ENCODE peak calls at places on chromosomes 2 and 18, in nine cellular contexts. I is fibroblast of pulmonary artery, K is HFFc6, H is choroid plexus epithelial cell, O is psoas muscle, T is hepatocyte, E is RWPE2, M is endothelial cell, P is ovary. A is an unnamed sample.

GRCh38 chr2:111704246-111704645 is 179.7 kb downstream of the ANAPC1 start:
- DNase-seq in K (peak; percentile 69), T (peak; percentile 40), M (no peak), H (peak; percentile 61), O (no peak), I (peak; percentile 36), P (no peak), E (no peak), A (no peak)

GRCh38 chr2:78070693-78071092 is 548.5 kb upstream of the LRRTM4 start:
- DNase-seq in P (no peak), T (no peak), H (no peak), O (no peak), M (no peak), E (no peak), K (no peak), I (no peak), A (no peak)

GRCh38 chr2:102950547-102950946 is 188.7 kb downstream of the TMEM182 start:
- DNase-seq in H (no peak), E (no peak), O (no peak), P (no peak), K (no peak), T (no peak), I (no peak), M (no peak), A (no peak)

GRCh38 chr2:146295080-146295670 is 1549.7 kb upstream of the ACVR2A start:
- DNase-seq in P (no peak), H (peak; percentile 20), K (no peak), E (no peak), M (no peak), O (no peak), T (no peak), I (peak; percentile 17), A (no peak)

GRCh38 chr2:41993086-41993812 is 54.6 kb upstream of the PKDCC start:
- DNase-seq in P (no peak), K (no peak), T (no peak), I (no peak), O (no peak), E (no peak), M (no peak), H (no peak), A (no peak)

GRCh38 chr2:24208490-24208889 is 33.6 kb downstream of the FAM228A start:
- DNase-seq in M (no peak), H (no peak), K (no peak), P (no peak), O (no peak), T (no peak), I (no peak), E (no peak), A (no peak)

GRCh38 chr2:8457092-8457481 is 224.8 kb upstream of the ID2 start:
- DNase-seq in P (no peak), M (no peak), O (no peak), K (no peak), H (no peak), E (no peak), I (no peak), T (peak; percentile 45), A (no peak)

GRCh38 chr2:227889336-227889735 is 17.9 kb downstream of the DAW1 start:
- DNase-seq in P (no peak), T (no peak), O (no peak), K (no peak), H (no peak), M (no peak), E (no peak), I (no peak), A (no peak)

GRCh38 chr2:10501521-10501961 is 53.4 kb upstream of the ODC1 start:
- DNase-seq in I (no peak), O (no peak), M (no peak), K (no peak), T (no peak), P (no peak), H (no peak), E (no peak), A (no peak)

GRCh38 chr2:239445771-239446524 is 45.1 kb upstream of the HDAC4 start:
- DNase-seq in P (peak; percentile 54), I (peak; percentile 23), E (no peak), M (no peak), K (no peak), T (peak; percentile 41), O (no peak), H (peak; percentile 25), A (no peak)

GRCh38 chr2:190626656-190627055 is 22.2 kb upstream of the NAB1 start:
- DNase-seq in P (no peak), O (no peak), M (no peak), T (no peak), H (no peak), I (peak; percentile 26), E (no peak), K (no peak), A (no peak)

GRCh38 chr2:69123182-69123581 is 110.2 kb downstream of the ANTXR1 start:
- DNase-seq in I (no peak), H (no peak), K (no peak), O (no peak), P (no peak), E (no peak), T (no peak), M (no peak), A (no peak)

GRCh38 chr2:12210016-12210933 is 463.8 kb downstream of the LPIN1 start:
- DNase-seq in E (no peak), O (no peak), I (no peak), H (no peak), K (no peak), T (no peak), M (no peak), P (peak; percentile 48), A (no peak)

GRCh38 chr2:104447831-104448434 is 406.0 kb upstream of the POU3F3 start:
- DNase-seq in I (no peak), K (no peak), M (no peak), O (no peak), E (no peak), P (no peak), T (no peak), H (no peak), A (no peak)

GRCh38 chr2:155994315-155994714 is 338.2 kb downstream of the NR4A2 start:
- DNase-seq in O (no peak), P (no peak), T (no peak), H (no peak), I (no peak), E (no peak), K (no peak), M (no peak), A (no peak)
- TF ChIP-seq CTCF in O (no peak), P (no peak), T (no peak), H (no peak), I (no peak), E (no peak), K (no peak), M (no peak), A (no peak)

DNA sequence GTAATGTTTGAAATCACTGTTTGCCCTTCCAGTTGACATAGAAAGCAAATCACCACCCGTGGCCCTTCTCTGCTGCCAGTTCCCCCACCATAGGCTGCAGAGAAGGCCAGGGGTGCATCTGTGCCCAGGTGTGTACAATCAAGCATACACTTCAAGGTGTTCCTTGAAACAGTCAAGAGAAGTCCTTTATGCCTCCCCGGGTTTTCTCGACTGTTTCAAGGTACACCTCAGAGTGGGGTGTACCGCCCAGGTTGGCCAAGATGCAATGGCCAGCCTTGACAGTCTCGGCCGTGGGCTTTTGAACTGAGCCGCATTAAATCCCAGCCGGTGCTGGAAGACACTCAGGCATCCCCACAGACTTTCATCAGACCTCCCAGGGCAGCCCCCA is 21.0 kb upstream of the ATP9B start:
- DNase-seq in H (no peak), E (no peak), K (no peak), I (no peak), T (no peak), P (no peak), O (no peak), M (no peak), A (no peak)
- TF ChIP-seq CTCF in H (no peak), E (no peak), K (no peak), I (no peak), T (no peak), P (no peak), O (no peak), M (no peak), A (no peak)

DNA sequence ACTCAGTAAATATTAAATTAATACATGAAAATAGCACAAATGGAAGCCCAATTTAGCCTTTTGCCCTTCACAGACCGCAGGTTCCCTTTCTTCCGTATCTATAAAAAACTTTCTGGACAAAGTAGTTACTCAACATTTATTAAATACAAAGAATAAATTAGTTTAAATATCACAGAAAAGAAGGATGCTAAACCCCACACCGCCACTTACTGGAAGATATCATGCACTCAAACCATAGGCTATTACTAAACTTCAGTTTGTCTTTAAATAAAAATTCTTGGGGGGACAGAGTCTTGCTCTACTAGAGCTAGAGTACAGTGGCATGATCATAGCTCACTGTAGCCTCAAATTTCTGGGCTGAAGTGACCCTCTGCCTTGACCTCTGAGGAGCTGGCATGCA is 120.7 kb upstream of the FHL2 start:
- DNase-seq in E (no peak), H (peak; percentile 54), K (no peak), P (no peak), I (no peak), T (no peak), M (no peak), O (no peak), A (no peak)
- TF ChIP-seq CTCF in E (no peak), H (peak; percentile 37), K (peak; percentile 23), P (no peak), I (no peak), T (no peak), M (no peak), O (no peak), A (peak; percentile 41)

GRCh38 chr2:28662044-28662443 is 89.6 kb upstream of the PPP1CB start:
- DNase-seq in M (no peak), E (no peak), I (no peak), T (peak; percentile 61), H (no peak), O (no peak), K (no peak), P (no peak), A (no peak)

GRCh38 chr2:28664120-28664842 is 87.3 kb upstream of the PPP1CB start:
- DNase-seq in P (peak; percentile 71), M (no peak), T (peak; percentile 78), I (peak; percentile 73), E (no peak), K (no peak), O (no peak), H (peak; percentile 77), A (no peak)

GRCh38 chr2:28661589-28662001 is 90.0 kb upstream of the PPP1CB start:
- DNase-seq in T (peak; percentile 76), O (peak; percentile 73), H (peak; percentile 99), I (peak; percentile 98), K (peak; percentile 70), M (no peak), P (peak; percentile 68), E (no peak), A (no peak)

GRCh38 chr2:28662468-28663095 is 89.0 kb upstream of the PPP1CB start:
- DNase-seq in P (no peak), H (peak; percentile 78), T (peak; percentile 71), K (peak; percentile 71), O (no peak), M (no peak), I (peak; percentile 63), E (no peak), A (no peak)

GRCh38 chr2:28663359-28663758 is 88.3 kb upstream of the PPP1CB start:
- DNase-seq in T (peak; percentile 46), M (no peak), P (no peak), E (no peak), I (peak; percentile 67), O (no peak), H (peak; percentile 76), K (peak; percentile 73), A (no peak)
- TF ChIP-seq CTCF in T (peak; percentile 17), M (no peak), P (no peak), E (no peak), I (peak; percentile 47), O (no peak), H (peak; percentile 66), K (peak; percentile 59), A (peak; percentile 72)

A was measured in chondrocyte.